ENCODE peak calls at places on chromosomes 7 and 10, in ten cellular contexts. One of them, this sample, is unnamed.

GRCh38 chr10:123607386-123607785 is 58.8 kb upstream of the GPR26 start:
- DNase-seq in LoVo: no peak
- DNase-seq in fibroblast of villous mesenchyme: no peak
- DNase-seq in fibroblast of the aortic adventitia: no peak
- DNase-seq in myocyte: no peak
- DNase-seq in adrenal gland: no peak
- DNase-seq in AG08395: no peak
- DNase-seq in NCI-H526: no peak
- DNase-seq in pancreas: no peak
- DNase-seq in stimulated activated CD4-positive, alpha-beta T cell treated with anti-CD3 and anti-CD28 coated beads, Interleukin-4, amount 100 ng/mL, for 24 hours: no peak
- DNase-seq in this sample: no peak

GRCh38 chr10:133201948-133202725 is 27.9 kb upstream of the UTF1 start:
- DNase-seq in LoVo: no peak
- DNase-seq in fibroblast of villous mesenchyme: no peak
- DNase-seq in fibroblast of the aortic adventitia: no peak
- DNase-seq in myocyte: no peak
- DNase-seq in adrenal gland: no peak
- DNase-seq in AG08395: no peak
- DNase-seq in NCI-H526: no peak
- DNase-seq in pancreas: peak
- DNase-seq in stimulated activated CD4-positive, alpha-beta T cell treated with anti-CD3 and anti-CD28 coated beads, Interleukin-4, amount 100 ng/mL, for 24 hours: no peak
- DNase-seq in this sample: no peak

GRCh38 chr7:157442993-157443831 is 106.4 kb downstream of the DNAJB6 start:
- DNase-seq in LoVo: no peak
- DNase-seq in fibroblast of villous mesenchyme: no peak
- DNase-seq in fibroblast of the aortic adventitia: no peak
- DNase-seq in myocyte: no peak
- DNase-seq in adrenal gland: no peak
- DNase-seq in AG08395: no peak
- DNase-seq in NCI-H526: no peak
- DNase-seq in pancreas: no peak
- DNase-seq in stimulated activated CD4-positive, alpha-beta T cell treated with anti-CD3 and anti-CD28 coated beads, Interleukin-4, amount 100 ng/mL, for 24 hours: no peak
- DNase-seq in this sample: no peak

GRCh38 chr10:71077796-71078453 is 134.4 kb upstream of the UNC5B start:
- DNase-seq in LoVo: no peak
- DNase-seq in fibroblast of villous mesenchyme: no peak
- DNase-seq in fibroblast of the aortic adventitia: no peak
- DNase-seq in myocyte: no peak
- DNase-seq in adrenal gland: peak
- DNase-seq in AG08395: no peak
- DNase-seq in NCI-H526: no peak
- DNase-seq in pancreas: no peak
- DNase-seq in stimulated activated CD4-positive, alpha-beta T cell treated with anti-CD3 and anti-CD28 coated beads, Interleukin-4, amount 100 ng/mL, for 24 hours: no peak
- DNase-seq in this sample: no peak

GRCh38 chr10:89625041-89625765 is 19.8 kb downstream of the PANK1 start:
- DNase-seq in LoVo: no peak
- DNase-seq in fibroblast of villous mesenchyme: peak
- DNase-seq in fibroblast of the aortic adventitia: no peak
- DNase-seq in myocyte: peak
- DNase-seq in adrenal gland: no peak
- DNase-seq in AG08395: no peak
- DNase-seq in NCI-H526: no peak
- DNase-seq in pancreas: no peak
- DNase-seq in stimulated activated CD4-positive, alpha-beta T cell treated with anti-CD3 and anti-CD28 coated beads, Interleukin-4, amount 100 ng/mL, for 24 hours: no peak
- DNase-seq in this sample: no peak

GRCh38 chr10:16681525-16681924 is 135.7 kb downstream of the RSU1 start:
- DNase-seq in LoVo: no peak
- DNase-seq in fibroblast of villous mesenchyme: no peak
- DNase-seq in fibroblast of the aortic adventitia: no peak
- DNase-seq in myocyte: no peak
- DNase-seq in adrenal gland: no peak
- DNase-seq in AG08395: no peak
- DNase-seq in NCI-H526: no peak
- DNase-seq in pancreas: no peak
- DNase-seq in stimulated activated CD4-positive, alpha-beta T cell treated with anti-CD3 and anti-CD28 coated beads, Interleukin-4, amount 100 ng/mL, for 24 hours: no peak
- DNase-seq in this sample: no peak

GRCh38 chr7:23000597-23001360 is 13.2 kb downstream of the HYCC1 start:
- DNase-seq in LoVo: no peak
- DNase-seq in fibroblast of villous mesenchyme: no peak
- DNase-seq in fibroblast of the aortic adventitia: no peak
- DNase-seq in myocyte: no peak
- DNase-seq in adrenal gland: no peak
- DNase-seq in AG08395: no peak
- DNase-seq in NCI-H526: no peak
- DNase-seq in pancreas: no peak
- DNase-seq in stimulated activated CD4-positive, alpha-beta T cell treated with anti-CD3 and anti-CD28 coated beads, Interleukin-4, amount 100 ng/mL, for 24 hours: no peak
- DNase-seq in this sample: no peak

GRCh38 chr7:102864958-102865357 is 47.8 kb upstream of the LRRC17 start:
- DNase-seq in LoVo: no peak
- DNase-seq in fibroblast of villous mesenchyme: no peak
- DNase-seq in fibroblast of the aortic adventitia: no peak
- DNase-seq in myocyte: no peak
- DNase-seq in adrenal gland: no peak
- DNase-seq in AG08395: no peak
- DNase-seq in NCI-H526: no peak
- DNase-seq in pancreas: no peak
- DNase-seq in stimulated activated CD4-positive, alpha-beta T cell treated with anti-CD3 and anti-CD28 coated beads, Interleukin-4, amount 100 ng/mL, for 24 hours: no peak
- DNase-seq in this sample: no peak

GRCh38 chr7:21642422-21642821 is 99.6 kb downstream of the DNAH11 start:
- DNase-seq in LoVo: no peak
- DNase-seq in fibroblast of villous mesenchyme: peak
- DNase-seq in fibroblast of the aortic adventitia: peak
- DNase-seq in myocyte: no peak
- DNase-seq in adrenal gland: no peak
- DNase-seq in AG08395: no peak
- DNase-seq in NCI-H526: no peak
- DNase-seq in pancreas: no peak
- DNase-seq in stimulated activated CD4-positive, alpha-beta T cell treated with anti-CD3 and anti-CD28 coated beads, Interleukin-4, amount 100 ng/mL, for 24 hours: no peak
- DNase-seq in this sample: no peak

GRCh38 chr10:77972148-77972547 is 45.6 kb upstream of the DLG5 start:
- DNase-seq in LoVo: no peak
- DNase-seq in fibroblast of villous mesenchyme: no peak
- DNase-seq in fibroblast of the aortic adventitia: no peak
- DNase-seq in myocyte: no peak
- DNase-seq in adrenal gland: no peak
- DNase-seq in AG08395: no peak
- DNase-seq in NCI-H526: no peak
- DNase-seq in pancreas: no peak
- DNase-seq in stimulated activated CD4-positive, alpha-beta T cell treated with anti-CD3 and anti-CD28 coated beads, Interleukin-4, amount 100 ng/mL, for 24 hours: no peak
- DNase-seq in this sample: no peak

GRCh38 chr7:50333266-50333665 is 28.8 kb downstream of the IKZF1 start:
- DNase-seq in LoVo: no peak
- DNase-seq in fibroblast of villous mesenchyme: no peak
- DNase-seq in fibroblast of the aortic adventitia: no peak
- DNase-seq in myocyte: no peak
- DNase-seq in adrenal gland: no peak
- DNase-seq in AG08395: no peak
- DNase-seq in NCI-H526: no peak
- DNase-seq in pancreas: no peak
- DNase-seq in stimulated activated CD4-positive, alpha-beta T cell treated with anti-CD3 and anti-CD28 coated beads, Interleukin-4, amount 100 ng/mL, for 24 hours: peak
- DNase-seq in this sample: no peak

GRCh38 chr7:70289067-70289466 is 690.8 kb downstream of the AUTS2 start:
- DNase-seq in LoVo: no peak
- DNase-seq in fibroblast of villous mesenchyme: peak
- DNase-seq in fibroblast of the aortic adventitia: peak
- DNase-seq in myocyte: no peak
- DNase-seq in adrenal gland: no peak
- DNase-seq in AG08395: peak
- DNase-seq in NCI-H526: no peak
- DNase-seq in pancreas: no peak
- DNase-seq in stimulated activated CD4-positive, alpha-beta T cell treated with anti-CD3 and anti-CD28 coated beads, Interleukin-4, amount 100 ng/mL, for 24 hours: no peak
- DNase-seq in this sample: peak

This sample was measured in LHCN-M2.